ENCODE peak calls at places on chromosomes 1 and 21, in six cellular contexts. One of them, this sample, is unnamed.
A peak's percentile ranks its signal among the peaks of the same experiment; 100 is the strongest.

GRCh38 chr1:151905070-151905442 is 4.3 kb downstream of the THEM4 start:
- DNase-seq in adrenal gland: no peak
- DNase-seq in IMR-90: no peak
- DNase-seq in heart left ventricle: no peak
- DNase-seq in stomach: no peak
- DNase-seq in transverse colon: no peak
- DNase-seq in this sample: no peak

GRCh38 chr1:65022264-65022663 is 55.9 kb upstream of the JAK1 start:
- DNase-seq in adrenal gland: no peak
- DNase-seq in IMR-90: no peak
- DNase-seq in heart left ventricle: no peak
- DNase-seq in stomach: no peak
- DNase-seq in transverse colon: no peak
- DNase-seq in this sample: no peak

GRCh38 chr1:109643385-109644230 is 12.3 kb upstream of the GSTM4 start:
- DNase-seq in adrenal gland: peak; percentile 85
- DNase-seq in IMR-90: peak; percentile 65
- DNase-seq in heart left ventricle: peak; percentile 85
- DNase-seq in stomach: peak; percentile 90
- DNase-seq in transverse colon: peak; percentile 92
- DNase-seq in this sample: no peak

GRCh38 chr1:167288390-167289062 is 67.8 kb downstream of the POU2F1 start:
- DNase-seq in adrenal gland: no peak
- DNase-seq in IMR-90: no peak
- DNase-seq in heart left ventricle: no peak
- DNase-seq in stomach: no peak
- DNase-seq in transverse colon: no peak
- DNase-seq in this sample: no peak

GRCh38 chr1:89622895-89623294 is 10.0 kb upstream of the LRRC8C start:
- DNase-seq in adrenal gland: no peak
- DNase-seq in IMR-90: peak; percentile 38
- DNase-seq in heart left ventricle: no peak
- DNase-seq in stomach: no peak
- DNase-seq in transverse colon: no peak
- DNase-seq in this sample: no peak

GRCh38 chr1:1869459-1869858 is 21.4 kb downstream of the GNB1 start:
- DNase-seq in adrenal gland: no peak
- DNase-seq in IMR-90: no peak
- DNase-seq in heart left ventricle: no peak
- DNase-seq in stomach: no peak
- DNase-seq in transverse colon: no peak
- DNase-seq in this sample: no peak

GRCh38 chr1:98129486-98129885 is 208.7 kb upstream of the DPYD start:
- DNase-seq in adrenal gland: no peak
- DNase-seq in IMR-90: no peak
- DNase-seq in heart left ventricle: no peak
- DNase-seq in stomach: no peak
- DNase-seq in transverse colon: no peak
- DNase-seq in this sample: no peak

GRCh38 chr1:48208652-48209051 is 13.9 kb upstream of the SLC5A9 start:
- DNase-seq in adrenal gland: no peak
- DNase-seq in IMR-90: no peak
- DNase-seq in heart left ventricle: no peak
- DNase-seq in stomach: no peak
- DNase-seq in transverse colon: no peak
- DNase-seq in this sample: no peak

GRCh38 chr1:224751547-224752311 is 135.6 kb downstream of the CNIH3 start:
- DNase-seq in adrenal gland: no peak
- DNase-seq in IMR-90: no peak
- DNase-seq in heart left ventricle: no peak
- DNase-seq in stomach: no peak
- DNase-seq in transverse colon: no peak
- DNase-seq in this sample: no peak

GRCh38 chr1:39625462-39626273 is 13.8 kb downstream of the HEYL start:
- DNase-seq in adrenal gland: peak; percentile 80
- DNase-seq in IMR-90: peak; percentile 53
- DNase-seq in heart left ventricle: peak; percentile 95
- DNase-seq in stomach: peak; percentile 34
- DNase-seq in transverse colon: peak; percentile 43
- DNase-seq in this sample: no peak

GRCh38 chr1:24349891-24350290 is 30.7 kb downstream of the GRHL3 start:
- DNase-seq in adrenal gland: no peak
- DNase-seq in IMR-90: peak; percentile 51
- DNase-seq in heart left ventricle: no peak
- DNase-seq in stomach: no peak
- DNase-seq in transverse colon: no peak
- DNase-seq in this sample: no peak

GRCh38 chr1:161723459-161724149 is 2.3 kb downstream of the FCRLB start:
- DNase-seq in adrenal gland: no peak
- DNase-seq in IMR-90: no peak
- DNase-seq in heart left ventricle: no peak
- DNase-seq in stomach: no peak
- DNase-seq in transverse colon: no peak
- DNase-seq in this sample: no peak

GRCh38 chr1:202009326-202010031 is 908 bp upstream of the ELF3 start:
- DNase-seq in adrenal gland: peak; percentile 69
- DNase-seq in IMR-90: peak; percentile 76
- DNase-seq in heart left ventricle: peak; percentile 66
- DNase-seq in stomach: peak; percentile 89
- DNase-seq in transverse colon: peak; percentile 86
- DNase-seq in this sample: no peak

GRCh38 chr1:183039330-183039729 is 16.1 kb downstream of the LAMC1 start:
- DNase-seq in adrenal gland: no peak
- DNase-seq in IMR-90: no peak
- DNase-seq in heart left ventricle: no peak
- DNase-seq in stomach: no peak
- DNase-seq in transverse colon: no peak
- DNase-seq in this sample: no peak

GRCh38 chr1:11196945-11197344 is 7.8 kb downstream of the ANGPTL7 start:
- DNase-seq in adrenal gland: no peak
- DNase-seq in IMR-90: no peak
- DNase-seq in heart left ventricle: no peak
- DNase-seq in stomach: no peak
- DNase-seq in transverse colon: no peak
- DNase-seq in this sample: no peak

GRCh38 chr1:12501661-12502060 is 116.3 kb downstream of the DHRS3 start:
- DNase-seq in adrenal gland: peak; percentile 48
- DNase-seq in IMR-90: peak; percentile 86
- DNase-seq in heart left ventricle: no peak
- DNase-seq in stomach: no peak
- DNase-seq in transverse colon: no peak
- DNase-seq in this sample: no peak

GRCh38 chr1:26799479-26800133 is 11.9 kb downstream of the PIGV start:
- DNase-seq in adrenal gland: peak; percentile 88
- DNase-seq in IMR-90: peak; percentile 81
- DNase-seq in heart left ventricle: peak; percentile 87
- DNase-seq in stomach: no peak
- DNase-seq in transverse colon: peak; percentile 42
- DNase-seq in this sample: no peak

GRCh38 chr1:181134543-181135461 is 46.3 kb downstream of the IER5 start:
- DNase-seq in adrenal gland: peak; percentile 72
- DNase-seq in IMR-90: peak; percentile 77
- DNase-seq in heart left ventricle: peak; percentile 61
- DNase-seq in stomach: peak; percentile 67
- DNase-seq in transverse colon: peak; percentile 62
- DNase-seq in this sample: no peak

GRCh38 chr21:46183910-46184624 is at the start of gene SPATC1L:
- DNase-seq in adrenal gland: peak; percentile 86
- DNase-seq in IMR-90: peak; percentile 83
- DNase-seq in heart left ventricle: peak; percentile 83
- DNase-seq in stomach: peak; percentile 39
- DNase-seq in transverse colon: peak; percentile 66
- DNase-seq in this sample: no peak

GRCh38 chr1:150486966-150487762 is at the start of gene TARS2:
- DNase-seq in adrenal gland: peak; percentile 96
- DNase-seq in IMR-90: peak; percentile 99
- DNase-seq in heart left ventricle: peak; percentile 94
- DNase-seq in stomach: peak; percentile 97
- DNase-seq in transverse colon: peak; percentile 97
- DNase-seq in this sample: peak; percentile 89
- TF ChIP-seq POLR2A in adrenal gland: no peak
- TF ChIP-seq POLR2A in IMR-90: peak; percentile 52
- TF ChIP-seq POLR2A in heart left ventricle: no peak
- TF ChIP-seq POLR2A in stomach: no peak
- TF ChIP-seq POLR2A in transverse colon: peak; percentile 77
- TF ChIP-seq POLR2A in this sample: peak; percentile 66

GRCh38 chr1:212311836-212312497 is 26.8 kb downstream of the PPP2R5A start:
- DNase-seq in adrenal gland: no peak
- DNase-seq in IMR-90: peak; percentile 69
- DNase-seq in heart left ventricle: no peak
- DNase-seq in stomach: no peak
- DNase-seq in transverse colon: no peak
- DNase-seq in this sample: no peak

GRCh38 chr1:212315184-212315583 is 30.0 kb downstream of the PPP2R5A start:
- DNase-seq in adrenal gland: no peak
- DNase-seq in IMR-90: no peak
- DNase-seq in heart left ventricle: no peak
- DNase-seq in stomach: no peak
- DNase-seq in transverse colon: no peak
- DNase-seq in this sample: no peak

GRCh38 chr1:212317916-212318315 is 32.7 kb downstream of the PPP2R5A start:
- DNase-seq in adrenal gland: peak; percentile 22
- DNase-seq in IMR-90: no peak
- DNase-seq in heart left ventricle: no peak
- DNase-seq in stomach: no peak
- DNase-seq in transverse colon: peak; percentile 24
- DNase-seq in this sample: no peak

GRCh38 chr1:212313616-212314015 is 28.4 kb downstream of the PPP2R5A start:
- DNase-seq in adrenal gland: no peak
- DNase-seq in IMR-90: peak; percentile 56
- DNase-seq in heart left ventricle: no peak
- DNase-seq in stomach: no peak
- DNase-seq in transverse colon: no peak
- DNase-seq in this sample: no peak

GRCh38 chr1:212315907-212316306 is 30.7 kb downstream of the PPP2R5A start:
- DNase-seq in adrenal gland: no peak
- DNase-seq in IMR-90: no peak
- DNase-seq in heart left ventricle: no peak
- DNase-seq in stomach: no peak
- DNase-seq in transverse colon: peak; percentile 24
- DNase-seq in this sample: no peak
- TF ChIP-seq CTCF in adrenal gland: no peak
- TF ChIP-seq CTCF in IMR-90: peak; percentile 27
- TF ChIP-seq CTCF in heart left ventricle: peak; percentile 15
- TF ChIP-seq CTCF in stomach: no peak
- TF ChIP-seq CTCF in transverse colon: peak; percentile 26
- TF ChIP-seq CTCF in this sample: no peak

GRCh38 chr1:118984086-118984989 is 3.8 kb downstream of the TBX15 start:
- DNase-seq in adrenal gland: no peak
- DNase-seq in IMR-90: peak; percentile 5
- DNase-seq in heart left ventricle: no peak
- DNase-seq in stomach: no peak
- DNase-seq in transverse colon: no peak
- DNase-seq in this sample: no peak

GRCh38 chr1:118982281-118982680 is 5.9 kb downstream of the TBX15 start:
- DNase-seq in adrenal gland: no peak
- DNase-seq in IMR-90: no peak
- DNase-seq in heart left ventricle: no peak
- DNase-seq in stomach: no peak
- DNase-seq in transverse colon: no peak
- DNase-seq in this sample: no peak

GRCh38 chr1:118982816-118983557 is 5.2 kb downstream of the TBX15 start:
- DNase-seq in adrenal gland: no peak
- DNase-seq in IMR-90: no peak
- DNase-seq in heart left ventricle: no peak
- DNase-seq in stomach: no peak
- DNase-seq in transverse colon: no peak
- DNase-seq in this sample: no peak

GRCh38 chr1:118984990-118985608 is 3.0 kb downstream of the TBX15 start:
- DNase-seq in adrenal gland: no peak
- DNase-seq in IMR-90: no peak
- DNase-seq in heart left ventricle: no peak
- DNase-seq in stomach: no peak
- DNase-seq in transverse colon: no peak
- DNase-seq in this sample: no peak

DNA sequence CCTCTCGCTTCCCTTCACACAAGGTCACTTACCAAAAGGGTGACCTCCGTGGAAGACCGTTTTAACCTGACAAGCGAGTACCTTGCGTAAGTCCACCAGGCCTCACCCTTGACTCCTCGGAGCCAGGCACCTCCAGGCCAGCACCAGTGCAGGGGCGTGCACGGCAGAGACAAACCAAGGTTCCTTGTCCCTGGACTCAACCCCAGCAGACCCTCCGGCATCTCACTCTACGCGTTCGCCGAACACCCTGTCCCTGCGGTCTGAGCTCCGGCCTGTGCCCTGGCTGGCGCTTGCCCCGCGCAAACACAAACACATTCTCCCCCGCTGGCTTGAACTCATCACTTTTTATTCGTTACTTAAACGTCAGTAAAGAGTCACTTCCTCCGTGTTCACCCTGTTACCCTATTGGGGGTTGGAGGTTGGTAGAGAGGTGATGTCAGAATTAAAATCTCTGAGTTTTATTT is 4.6 kb downstream of the TBX15 start:
- DNase-seq in adrenal gland: no peak
- DNase-seq in IMR-90: no peak
- DNase-seq in heart left ventricle: no peak
- DNase-seq in stomach: no peak
- DNase-seq in transverse colon: no peak
- DNase-seq in this sample: no peak
- H3K9me3 ChIP-seq in adrenal gland: no peaks in the 10 kb centered on the region
- H3K9me3 ChIP-seq in IMR-90: peaks cover 27% of the 10 kb centered on the region
- H3K9me3 ChIP-seq in heart left ventricle: no peaks in the 10 kb centered on the region
- H3K9me3 ChIP-seq in stomach: peaks cover 52% of the 10 kb centered on the region
- H3K9me3 ChIP-seq in transverse colon: no peaks in the 10 kb centered on the region
- H3K9me3 ChIP-seq in this sample: no peaks in the 10 kb centered on the region

DNA sequence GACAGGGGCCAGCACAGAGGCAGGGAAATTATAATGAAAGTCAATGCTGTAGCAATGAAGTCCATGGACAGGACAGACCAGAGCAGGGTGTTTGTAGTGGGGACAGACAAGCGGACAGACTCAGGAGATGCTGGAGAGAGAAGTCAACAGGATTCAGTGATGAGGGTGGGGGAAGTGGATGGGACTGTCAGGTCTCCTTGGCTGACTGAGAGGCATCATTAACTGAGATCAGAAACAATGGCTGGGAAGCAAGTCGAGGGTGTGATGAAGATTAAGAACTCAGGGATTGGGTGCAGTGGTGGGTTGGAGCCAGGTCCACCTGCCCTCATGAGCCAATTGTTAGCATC is 25.5 kb downstream of the CD58 start:
- DNase-seq in adrenal gland: no peak
- DNase-seq in IMR-90: no peak
- DNase-seq in heart left ventricle: no peak
- DNase-seq in stomach: no peak
- DNase-seq in transverse colon: no peak
- DNase-seq in this sample: no peak
- TF ChIP-seq POLR2A in adrenal gland: no peak
- TF ChIP-seq POLR2A in IMR-90: no peak
- TF ChIP-seq POLR2A in heart left ventricle: no peak
- TF ChIP-seq POLR2A in stomach: no peak
- TF ChIP-seq POLR2A in transverse colon: no peak
- TF ChIP-seq POLR2A in this sample: no peak